ENCODE peak calls at places on chromosomes 6 and 20, in nine cellular contexts. K is GM23338, O is cardiac muscle cell, U is suprapubic skin, X is PC-3, Z is breast epithelium, N is HCT116, E is ovary, V is uterus. B is an unnamed sample. For H3K27me3, the result is how much of the 10 kb centered on the place peaks cover.

GRCh38 chr6:110446405-110446804 is 30.0 kb downstream of the SLC22A16 start:
- DNase-seq in O (no peak), K (no peak), E (no peak), X (peak), N (no peak), V (no peak), Z (no peak), U (no peak), B (no peak)

GRCh38 chr20:51894201-51894600 is 91.9 kb upstream of the SALL4 start:
- DNase-seq in E (no peak), U (no peak), O (no peak), X (no peak), V (no peak), K (no peak), Z (no peak), N (no peak), B (no peak)

GRCh38 chr6:31752739-31753319 is 9.6 kb upstream of the SAPCD1 start:
- DNase-seq in O (peak), Z (no peak), X (peak), E (no peak), K (no peak), U (no peak), N (no peak), V (no peak), B (no peak)

GRCh38 chr6:36933102-36933501 is 21.4 kb upstream of the PI16 start:
- DNase-seq in K (no peak), X (peak), Z (no peak), E (no peak), V (no peak), N (no peak), U (no peak), O (no peak), B (no peak)

GRCh38 chr6:26270903-26271639 is 93.9 kb upstream of the BTN3A2 start:
- DNase-seq in U (peak), N (no peak), E (no peak), K (peak), O (peak), X (no peak), V (peak), Z (no peak), B (peak)

GRCh38 chr6:35687658-35688604 is 784 bp downstream of the FKBP5 start:
- DNase-seq in V (peak), N (peak), K (peak), U (peak), Z (peak), X (peak), O (peak), E (peak), B (peak)

GRCh38 chr6:11616200-11616611 is 78.7 kb downstream of the TMEM170B start:
- DNase-seq in Z (no peak), E (no peak), O (peak), V (no peak), U (no peak), K (no peak), N (no peak), X (no peak), B (no peak)

GRCh38 chr6:38739532-38739931 is 24.4 kb downstream of the DNAH8 start:
- DNase-seq in Z (no peak), O (peak), U (no peak), X (peak), N (no peak), V (no peak), E (no peak), K (peak), B (no peak)

GRCh38 chr6:108117427-108118358 is 43.2 kb upstream of the OSTM1 start:
- DNase-seq in N (no peak), V (no peak), O (peak), X (no peak), Z (no peak), K (peak), U (no peak), E (peak), B (no peak)

GRCh38 chr20:54980321-54980960 is 505.0 kb downstream of the DOK5 start:
- DNase-seq in N (no peak), E (no peak), X (peak), V (no peak), Z (no peak), K (peak), U (no peak), O (no peak), B (no peak)

GRCh38 chr20:25273046-25273445 is 25.2 kb downstream of the PYGB start:
- DNase-seq in Z (no peak), N (no peak), V (no peak), X (no peak), K (no peak), E (peak), O (no peak), U (peak), B (no peak)

GRCh38 chr6:150720774-150721233 is 121.1 kb downstream of the PLEKHG1 start:
- DNase-seq in U (no peak), N (peak), E (no peak), Z (no peak), X (peak), V (no peak), K (peak), O (peak), B (no peak)

GRCh38 chr6:5359413-5359812 is 98.1 kb downstream of the FARS2 start:
- DNase-seq in V (no peak), O (no peak), K (no peak), N (no peak), X (no peak), Z (no peak), E (no peak), U (no peak), B (no peak)

GRCh38 chr6:10999994-11000393 is 44.1 kb downstream of the ELOVL2 start:
- DNase-seq in Z (no peak), O (peak), X (no peak), V (no peak), U (no peak), K (no peak), E (no peak), N (no peak), B (no peak)

GRCh38 chr20:19783966-19784401 is 25.9 kb downstream of the RIN2 start:
- DNase-seq in K (no peak), Z (peak), U (no peak), O (peak), E (no peak), N (no peak), V (no peak), X (peak), B (no peak)

GRCh38 chr6:131353876-131354275 is 218.6 kb downstream of the AKAP7 start:
- DNase-seq in E (no peak), X (no peak), V (no peak), N (no peak), U (no peak), K (no peak), O (no peak), Z (no peak), B (no peak)

GRCh38 chr20:18176318-18176785 is 38.7 kb downstream of the KAT14 start:
- DNase-seq in N (no peak), V (no peak), U (no peak), E (no peak), Z (no peak), K (peak), X (no peak), O (peak), B (no peak)

GRCh38 chr20:10209091-10209490 is 9.5 kb upstream of the SNAP25 start:
- DNase-seq in U (no peak), K (no peak), O (peak), N (no peak), Z (no peak), V (no peak), E (no peak), X (no peak), B (no peak)

GRCh38 chr20:17456226-17456625 is 75.0 kb downstream of the BFSP1 start:
- DNase-seq in N (no peak), O (no peak), V (no peak), Z (no peak), U (no peak), E (no peak), K (no peak), X (no peak), B (no peak)

GRCh38 chr6:64034840-64035656 is 399.4 kb downstream of the PHF3 start:
- DNase-seq in X (peak), K (no peak), U (no peak), Z (no peak), N (no peak), V (no peak), O (peak), E (no peak), B (no peak)

GRCh38 chr20:63461364-63461763 is 11.1 kb downstream of the KCNQ2 start:
- DNase-seq in E (no peak), U (no peak), V (no peak), X (peak), Z (no peak), N (no peak), K (peak), O (no peak), B (no peak)

GRCh38 chr6:2973656-2974055 is 2.3 kb upstream of the SERPINB6 start:
- DNase-seq in K (no peak), U (no peak), E (no peak), O (peak), Z (no peak), N (no peak), V (no peak), X (no peak), B (no peak)

GRCh38 chr6:22236626-22237414 is 60.0 kb downstream of the PRL start:
- DNase-seq in N (no peak), K (no peak), O (peak), V (no peak), E (no peak), U (peak), Z (no peak), X (peak), B (no peak)

GRCh38 chr6:16690244-16691142 is 70.8 kb downstream of the ATXN1 start:
- DNase-seq in X (peak), Z (no peak), K (no peak), V (no peak), N (no peak), U (no peak), O (peak), E (no peak), B (no peak)

GRCh38 chr6:137240168-137240567 is 21.0 kb upstream of the IFNGR1 start:
- DNase-seq in N (no peak), K (no peak), E (no peak), Z (no peak), V (no peak), U (peak), X (no peak), O (peak), B (no peak)

GRCh38 chr6:13292774-13293173 is 35.6 kb downstream of the TBC1D7 start:
- DNase-seq in Z (no peak), N (no peak), V (no peak), O (no peak), K (no peak), X (no peak), E (no peak), U (no peak), B (no peak)

GRCh38 chr6:2875840-2876207 is 27.3 kb downstream of the SERPINB9 start:
- DNase-seq in U (no peak), N (no peak), V (no peak), E (peak), X (no peak), Z (no peak), K (peak), O (peak), B (peak)

GRCh38 chr20:39800111-39800510 is 838.0 kb downstream of the DHX35 start:
- DNase-seq in V (no peak), O (peak), U (no peak), K (no peak), X (no peak), N (no peak), Z (no peak), E (no peak), B (no peak)

GRCh38 chr20:11952621-11953020 is 34.9 kb downstream of the BTBD3 start:
- DNase-seq in O (no peak), K (no peak), V (no peak), N (no peak), U (no peak), X (peak), Z (no peak), E (no peak), B (no peak)

GRCh38 chr6:97440590-97441176 is 157.7 kb upstream of the MMS22L start:
- DNase-seq in E (no peak), O (peak), N (peak), V (no peak), K (peak), Z (no peak), X (peak), U (no peak), B (no peak)

GRCh38 chr6:157911786-157912185 is 69.9 kb upstream of the SYNJ2 start:
- DNase-seq in N (no peak), U (no peak), X (no peak), Z (no peak), E (no peak), O (no peak), K (no peak), V (no peak), B (no peak)

GRCh38 chr20:3902446-3902845 is 13.3 kb downstream of the PANK2 start:
- DNase-seq in N (no peak), U (no peak), E (no peak), K (no peak), O (no peak), V (no peak), X (no peak), Z (no peak), B (no peak)

GRCh38 chr20:3900187-3900604 is 11.0 kb downstream of the PANK2 start:
- DNase-seq in U (no peak), E (no peak), K (peak), X (peak), O (no peak), V (no peak), N (no peak), Z (no peak), B (no peak)

GRCh38 chr20:3904224-3904623 is 15.0 kb downstream of the PANK2 start:
- DNase-seq in K (no peak), N (no peak), O (no peak), X (no peak), V (no peak), U (no peak), E (no peak), Z (no peak), B (no peak)

GRCh38 chr20:3901028-3901746 is 12.0 kb downstream of the PANK2 start:
- DNase-seq in N (no peak), U (no peak), Z (no peak), V (no peak), K (no peak), X (no peak), O (peak), E (no peak), B (no peak)

DNA sequence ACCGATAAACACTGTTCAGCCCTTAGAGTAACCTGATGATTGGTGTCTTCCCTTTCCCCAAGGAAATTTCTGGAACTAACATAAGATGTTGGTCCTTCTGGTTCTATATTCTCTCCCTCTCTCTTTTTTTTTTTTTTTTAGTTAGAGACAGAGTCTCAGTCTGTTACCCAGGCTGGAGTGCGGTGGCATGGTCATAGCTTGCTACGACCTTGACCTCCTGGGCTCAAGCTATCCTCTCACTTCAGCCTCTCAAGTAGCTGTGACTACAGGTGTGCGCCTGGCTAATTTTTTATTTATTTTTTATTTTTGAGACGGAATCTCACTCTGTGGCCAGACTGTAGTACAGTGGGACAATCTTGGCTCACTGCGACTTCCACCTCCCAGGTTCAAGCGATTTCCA is 12.9 kb downstream of the PANK2 start:
- DNase-seq in N (no peak), V (no peak), U (no peak), Z (no peak), X (no peak), O (no peak), E (no peak), K (no peak), B (no peak)
- H3K27ac ChIP-seq in N (no peak), V (no peak), U (no peak), Z (no peak), X (no peak), O (peak), E (no peak), K (peak), B (no peak)

GRCh38 chr6:156752666-156753301 is 24.4 kb upstream of the ARID1B start:
- DNase-seq in O (no peak), V (no peak), K (peak), X (no peak), Z (no peak), U (no peak), N (no peak), E (peak), B (no peak)
- TF ChIP-seq CTCF in O (peak), V (no peak), K (peak), X (peak), Z (no peak), U (no peak), N (peak), E (no peak), B (no peak)

GRCh38 chr6:50711686-50712085 is 1.6 kb upstream of the TFAP2D start:
- DNase-seq in N (no peak), K (peak), E (no peak), O (no peak), Z (no peak), U (no peak), V (no peak), X (no peak), B (no peak)
- H3K27me3 ChIP-seq in N (under half), K (half or more), E (under half), O (half or more), Z (half or more), U (half or more), V (under half), X (half or more), B (half or more)

GRCh38 chr6:146814148-146814750 is 215.5 kb downstream of the ADGB start:
- DNase-seq in Z (no peak), V (no peak), O (peak), U (no peak), K (no peak), N (no peak), E (no peak), X (no peak), B (no peak)
- H3K27ac ChIP-seq in Z (no peak), V (no peak), O (no peak), U (no peak), K (no peak), N (no peak), E (peak), X (no peak), B (no peak)

DNA sequence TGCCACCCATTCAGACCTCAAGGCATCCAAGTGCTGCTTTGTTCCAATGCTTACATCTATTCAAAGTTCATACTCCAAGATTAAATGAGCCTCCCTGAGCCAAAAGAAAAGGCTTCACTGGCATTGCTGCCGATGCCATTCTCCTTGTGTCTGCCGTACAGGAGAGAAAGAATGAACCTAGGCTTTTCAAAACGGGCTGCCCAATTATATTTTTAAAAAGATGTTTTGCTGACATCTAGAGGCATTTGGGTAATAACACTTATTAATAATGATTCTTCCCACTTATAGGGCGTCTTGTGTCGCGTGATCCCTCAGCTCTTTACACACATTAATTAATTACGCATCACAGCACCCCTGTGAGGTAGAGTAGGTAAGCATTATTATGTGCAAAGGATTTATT is 545.6 kb downstream of the PKHD1 start:
- DNase-seq in U (no peak), X (peak), E (no peak), O (no peak), V (no peak), K (no peak), Z (no peak), N (no peak), B (no peak)
- TF ChIP-seq CTCF in U (no peak), X (peak), E (no peak), O (no peak), V (no peak), K (no peak), Z (no peak), N (no peak), B (no peak)

DNA sequence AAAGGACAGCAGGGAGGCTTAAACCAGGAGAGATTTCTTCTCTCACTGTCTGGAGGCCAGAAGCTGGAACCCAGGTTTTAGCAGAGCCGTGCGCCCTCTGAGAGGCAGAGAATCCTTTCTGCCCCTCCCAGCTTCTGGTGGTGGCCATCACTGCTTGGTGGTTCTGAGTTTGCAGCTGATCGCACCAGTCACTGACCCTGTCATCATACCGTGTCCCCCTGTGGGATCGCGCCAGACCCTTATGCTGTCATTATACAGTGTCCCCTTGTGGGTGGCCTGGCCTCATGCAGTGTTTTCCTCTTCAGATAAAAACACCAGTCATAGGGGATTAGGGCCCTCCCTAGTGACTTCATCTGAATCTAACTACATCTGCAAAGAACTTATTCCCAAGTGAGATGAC is 138.0 kb downstream of the TTLL2 start:
- DNase-seq in E (no peak), X (no peak), U (peak), V (no peak), Z (no peak), N (no peak), O (no peak), K (no peak), B (no peak)
- H3K27me3 ChIP-seq in E (under half), X (under half), U (under half), V (under half), Z (under half), N (under half), O (under half), K (under half), B (under half)

DNA sequence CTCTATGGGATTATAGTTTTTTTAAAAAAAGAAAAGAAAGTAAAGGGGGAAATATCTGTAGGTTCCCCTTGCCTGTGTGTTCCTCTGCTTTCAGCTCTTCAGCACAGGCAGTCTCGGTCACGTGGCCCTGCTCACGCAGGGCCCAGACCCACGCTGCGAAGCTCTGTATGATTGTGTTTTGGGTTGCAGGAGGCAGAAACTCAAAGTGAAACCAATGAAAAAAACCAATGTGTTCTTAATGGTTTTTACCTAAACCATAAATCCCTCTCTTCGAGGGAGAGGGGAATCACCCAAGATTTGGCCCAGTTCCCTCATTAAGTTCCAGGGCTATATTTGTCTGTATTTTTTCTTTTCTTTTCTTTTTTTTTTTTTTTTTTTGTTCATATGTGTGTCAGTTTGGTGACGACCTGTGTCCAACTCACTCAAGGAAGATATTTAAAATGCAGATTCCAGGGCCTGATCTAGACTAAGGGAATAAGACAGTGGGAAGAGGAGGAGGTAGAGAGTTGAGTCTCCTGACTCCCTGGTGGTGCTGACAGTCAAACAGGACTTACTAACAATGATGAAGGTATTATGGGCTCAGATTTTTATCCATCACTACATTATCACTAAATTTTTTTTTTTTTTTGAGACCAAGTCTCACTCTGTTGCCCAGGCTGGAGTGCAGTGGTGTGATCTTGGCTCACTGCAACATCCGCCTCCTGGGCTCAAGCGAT is 33.8 kb upstream of the RREB1 start:
- DNase-seq in N (no peak), X (no peak), Z (no peak), K (no peak), U (no peak), O (no peak), E (peak), V (no peak), B (peak)
- H3K27ac ChIP-seq in N (no peak), X (no peak), Z (no peak), K (no peak), U (no peak), O (no peak), E (no peak), V (no peak), B (no peak)

DNA sequence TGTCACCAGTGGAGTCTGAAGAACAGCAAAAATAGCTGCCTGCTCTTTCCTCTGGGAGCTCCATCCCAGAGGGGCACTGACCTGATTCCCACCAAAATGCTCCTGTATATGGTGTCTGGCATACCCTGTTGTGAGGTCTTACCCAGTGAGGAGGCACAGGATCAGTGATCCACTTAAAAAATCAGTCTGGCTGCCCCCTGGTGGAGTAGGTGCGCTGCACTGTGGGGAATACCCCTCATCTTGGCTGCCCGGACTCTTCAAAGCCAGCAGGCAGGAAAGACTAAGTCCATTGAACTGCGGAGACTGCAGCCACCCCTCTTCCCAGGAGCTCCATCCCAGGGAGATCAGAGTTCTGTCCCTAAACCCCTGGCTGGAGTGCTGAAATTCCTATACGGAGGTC is 230.9 kb upstream of the HTR1E start:
- DNase-seq in K (peak), O (no peak), X (peak), N (no peak), E (no peak), U (no peak), V (no peak), Z (no peak), B (no peak)
- TF ChIP-seq CTCF in K (peak), O (no peak), X (peak), N (peak), E (no peak), U (no peak), V (no peak), Z (no peak), B (no peak)

B was measured in CD4-positive, alpha-beta T cell.